ENCODE peak calls at places on chromosomes 6 and 20, in four cellular contexts. I is AG20443; U is CD8-positive, alpha-beta T cell; W is Daoy. T is an unnamed sample.

GRCh38 chr6:168526841-168527281 is 85.9 kb downstream of the SMOC2 start:
- DNase-seq in W (no peak), U (no peak), I (no peak), T (no peak)

GRCh38 chr6:106939208-106939607 is 35.3 kb downstream of the CD24 start:
- DNase-seq in I (no peak), U (no peak), W (no peak), T (no peak)

GRCh38 chr20:32984196-32984595 is 20.0 kb downstream of the SUN5 start:
- DNase-seq in U (no peak), I (no peak), W (no peak), T (no peak)

GRCh38 chr20:58703765-58704331 is 11.2 kb downstream of the NPEPL1 start:
- DNase-seq in W (no peak), I (no peak), U (no peak), T (no peak)

GRCh38 chr6:127515234-127515793 is 3.8 kb downstream of the MTCL3 start:
- DNase-seq in W (no peak), I (peak), U (no peak), T (no peak)

GRCh38 chr6:24858154-24858801 is 59.6 kb upstream of the ARMH2 start:
- DNase-seq in U (peak), W (no peak), I (peak), T (peak)

GRCh38 chr20:3782597-3782996 is 1.3 kb upstream of the SPEF1 start:
- DNase-seq in I (no peak), W (no peak), U (no peak), T (no peak)

GRCh38 chr20:40565681-40566040 is 123.4 kb downstream of the MAFB start:
- DNase-seq in I (no peak), W (no peak), U (no peak), T (no peak)

GRCh38 chr20:45545351-45545750 is 1.9 kb downstream of the EPPIN start:
- DNase-seq in W (no peak), I (no peak), U (no peak), T (no peak)

GRCh38 chr20:754904-755303 is 13.4 kb downstream of the SLC52A3 start:
- DNase-seq in W (no peak), U (no peak), I (no peak), T (no peak)

GRCh38 chr20:39568090-39568489 is 605.9 kb downstream of the DHX35 start:
- DNase-seq in I (no peak), U (no peak), W (no peak), T (no peak)

GRCh38 chr6:6916598-6916997 is 191.2 kb upstream of the RREB1 start:
- DNase-seq in W (peak), U (no peak), I (peak), T (no peak)

T was measured in central memory CD4-positive, alpha-beta T cell.